ENCODE peak calls at places on chromosome 10, in five cellular contexts. O, W, K, X and S are unnamed samples.

GRCh38 chr10:101650841-101651240 is 44.1 kb downstream of the FBXW4 start:
- DNase-seq in O (no peak), W (no peak), K (no peak), X (no peak), S (no peak)

GRCh38 chr10:26432938-26433337 is 5.2 kb upstream of the APBB1IP start:
- DNase-seq in O (no peak), W (no peak), K (no peak), X (no peak), S (no peak)

GRCh38 chr10:70774810-70775678 is 10.1 kb downstream of the TBATA start:
- DNase-seq in O (no peak), W (no peak), K (no peak), X (no peak), S (no peak)

GRCh38 chr10:7986851-7987250 is 67.6 kb upstream of the GATA3 start:
- DNase-seq in O (no peak), W (no peak), K (no peak), X (peak; percentile 41), S (no peak)

GRCh38 chr10:131275691-131276090 is 35.8 kb downstream of the TCERG1L start:
- DNase-seq in O (no peak), W (no peak), K (no peak), X (no peak), S (no peak)

GRCh38 chr10:71493741-71494140 is 97.0 kb downstream of the CDH23 start:
- DNase-seq in O (no peak), W (no peak), K (no peak), X (no peak), S (no peak)

GRCh38 chr10:79149662-79150443 is 81.1 kb downstream of the ZMIZ1 start:
- DNase-seq in O (no peak), W (peak; percentile 39), K (no peak), X (peak; percentile 92), S (peak; percentile 35)

GRCh38 chr10:66827353-66827752 is 98.5 kb upstream of the LRRTM3 start:
- DNase-seq in O (no peak), W (no peak), K (no peak), X (peak; percentile 22), S (no peak)

GRCh38 chr10:131799429-131799828 is 101.4 kb upstream of the PPP2R2D start:
- DNase-seq in O (no peak), W (no peak), K (no peak), X (no peak), S (no peak)

GRCh38 chr10:123017421-123018165 is 8.8 kb downstream of the ACADSB start:
- DNase-seq in O (no peak), W (no peak), K (no peak), X (no peak), S (no peak)

GRCh38 chr10:4982764-4983226 is 19.6 kb downstream of the AKR1C1 start:
- DNase-seq in O (no peak), W (no peak), K (no peak), X (peak; percentile 8), S (no peak)

GRCh38 chr10:77328272-77328816 is 309.3 kb downstream of the KCNMA1 start:
- DNase-seq in O (no peak), W (no peak), K (no peak), X (no peak), S (no peak)

GRCh38 chr10:32961892-32962369 is 3.9 kb upstream of the ITGB1 start:
- DNase-seq in O (no peak), W (no peak), K (peak; percentile 88), X (peak; percentile 70), S (peak; percentile 93)

GRCh38 chr10:103757531-103758293 is 97.7 kb downstream of the SH3PXD2A start:
- DNase-seq in O (no peak), W (no peak), K (no peak), X (peak; percentile 92), S (peak; percentile 66)

GRCh38 chr10:131937832-131938231 is 37.0 kb downstream of the PPP2R2D start:
- DNase-seq in O (no peak), W (no peak), K (no peak), X (no peak), S (no peak)

GRCh38 chr10:2798340-2798739 is 269.0 kb upstream of the PFKP start:
- DNase-seq in O (no peak), W (no peak), K (no peak), X (no peak), S (no peak)

GRCh38 chr10:74419491-74420466 is 268.8 kb downstream of the ADK start:
- DNase-seq in O (peak; percentile 57), W (no peak), K (peak; percentile 15), X (no peak), S (peak; percentile 34)

GRCh38 chr10:21990449-21990848 is 13.1 kb downstream of the DNAJC1 start:
- DNase-seq in O (no peak), W (no peak), K (no peak), X (no peak), S (no peak)

GRCh38 chr10:119314061-119314460 is 106.7 kb downstream of the GRK5 start:
- DNase-seq in O (no peak), W (no peak), K (no peak), X (no peak), S (no peak)

GRCh38 chr10:129962092-129962494 is 2.0 kb downstream of the EBF3 start:
- DNase-seq in O (peak; percentile 20), W (no peak), K (no peak), X (peak; percentile 67), S (no peak)

GRCh38 chr10:132882069-132882468 is 60.3 kb downstream of the CFAP46 start:
- DNase-seq in O (no peak), W (no peak), K (no peak), X (no peak), S (no peak)

GRCh38 chr10:70494966-70495365 is 16.4 kb downstream of the PALD1 start:
- DNase-seq in O (no peak), W (no peak), K (no peak), X (no peak), S (no peak)